ENCODE peak calls at places on chromosomes 13 and 19, in four cellular contexts. N, O, W and F are unnamed samples.

GRCh38 chr19:49921871-49922755 is 6.9 kb upstream of the ATF5 start:
- DNase-seq in W (no peak), O (peak; percentile 3), N (no peak), F (no peak)

GRCh38 chr13:95327190-95327589 is 25.9 kb upstream of the ABCC4 start:
- DNase-seq in N (no peak), W (no peak), O (no peak), F (no peak)

GRCh38 chr13:100394005-100394695 is 194.4 kb downstream of the GGACT start:
- DNase-seq in W (no peak), O (peak; percentile 53), N (no peak), F (no peak)

GRCh38 chr19:4284176-4284958 is 5.3 kb downstream of the SHD start:
- DNase-seq in O (no peak), N (no peak), W (no peak), F (no peak)

GRCh38 chr13:99280166-99280565 is 22.0 kb upstream of the GPR18 start:
- DNase-seq in W (no peak), O (no peak), N (no peak), F (no peak)

GRCh38 chr13:27960362-27961226 is 8.5 kb downstream of the CDX2 start:
- DNase-seq in W (peak; percentile 5), N (peak; percentile 61), O (no peak), F (no peak)

GRCh38 chr13:26029581-26030136 is 22.2 kb downstream of the SHISA2 start:
- DNase-seq in W (no peak), N (no peak), O (no peak), F (no peak)

GRCh38 chr19:17488593-17489391 is 18.5 kb downstream of the SLC27A1 start:
- DNase-seq in W (no peak), O (no peak), N (peak; percentile 57), F (no peak)

GRCh38 chr13:110397445-110397844 is 90.4 kb downstream of the COL4A2 start:
- DNase-seq in N (no peak), O (no peak), W (peak; percentile 15), F (no peak)

GRCh38 chr19:45016388-45017314 is 15.4 kb downstream of the RELB start:
- DNase-seq in W (peak; percentile 79), N (peak; percentile 79), O (peak; percentile 11), F (peak; percentile 39)

GRCh38 chr13:51814825-51815650 is 11.1 kb upstream of the DHRS12 start:
- DNase-seq in O (peak; percentile 25), W (peak; percentile 52), N (peak; percentile 67), F (no peak)

GRCh38 chr13:26473571-26474230 is 83.8 kb upstream of the WASF3 start:
- DNase-seq in N (no peak), W (no peak), O (no peak), F (no peak)

GRCh38 chr13:81171065-81171647 is 830.2 kb upstream of the SPRY2 start:
- DNase-seq in O (no peak), W (no peak), N (no peak), F (no peak)

GRCh38 chr19:40465025-40465780 is at the start of gene BLVRB:
- DNase-seq in O (no peak), N (no peak), W (no peak), F (no peak)

GRCh38 chr13:51477653-51478324 is 25.0 kb upstream of the INTS6 start:
- DNase-seq in O (no peak), N (no peak), W (no peak), F (no peak)

GRCh38 chr19:17170538-17171297 is 44.4 kb upstream of the USE1 start:
- DNase-seq in N (no peak), O (no peak), W (no peak), F (no peak)

GRCh38 chr13:111114362-111115050 is 604 bp upstream of the ARHGEF7 start:
- DNase-seq in N (peak; percentile 14), O (no peak), W (no peak), F (peak; percentile 48)

GRCh38 chr13:63741029-63741813 is 2325.6 kb upstream of the PCDH20 start:
- DNase-seq in N (no peak), W (no peak), O (no peak), F (no peak)

GRCh38 chr19:34287676-34288140 is 33.4 kb downstream of the GARRE1 start:
- DNase-seq in O (no peak), N (no peak), W (no peak), F (no peak)

GRCh38 chr19:4060621-4061177 is 6.0 kb downstream of the ZBTB7A start:
- DNase-seq in W (no peak), N (no peak), O (no peak), F (no peak)

GRCh38 chr13:48402325-48402962 is 10.5 kb downstream of the LPAR6 start:
- DNase-seq in O (no peak), W (no peak), N (no peak), F (no peak)

GRCh38 chr19:42250666-42251531 is 4.0 kb downstream of the ERF start:
- DNase-seq in O (no peak), N (no peak), W (peak; percentile 74), F (no peak)

GRCh38 chr13:46831588-46832194 is 34.7 kb upstream of the ESD start:
- DNase-seq in W (peak; percentile 26), O (peak; percentile 2), N (peak; percentile 60), F (no peak)

GRCh38 chr13:66689628-66690027 is 540.5 kb downstream of the PCDH9 start:
- DNase-seq in W (no peak), N (no peak), O (no peak), F (no peak)

GRCh38 chr19:2057484-2058469 is 6.7 kb upstream of the MKNK2 start:
- DNase-seq in O (no peak), W (no peak), N (no peak), F (no peak)

GRCh38 chr19:16259385-16260159 is 61.9 kb downstream of the AP1M1 start:
- DNase-seq in N (no peak), O (no peak), W (peak; percentile 21), F (no peak)

GRCh38 chr13:91247768-91248167 is 99.7 kb upstream of the MIR17HG start:
- DNase-seq in W (no peak), O (no peak), N (no peak), F (no peak)

GRCh38 chr19:49210901-49211451 is 53.4 kb downstream of the TRPM4 start:
- DNase-seq in O (no peak), N (no peak), W (no peak), F (no peak)

GRCh38 chr19:43596842-43597461 is 557 bp downstream of the ZNF576 start:
- DNase-seq in N (no peak), O (no peak), W (no peak), F (no peak)

GRCh38 chr13:71828117-71828516 is 38.9 kb downstream of the DACH1 start:
- DNase-seq in W (no peak), N (no peak), O (no peak), F (no peak)

GRCh38 chr19:17575871-17576757 is 20.7 kb downstream of the COLGALT1 start:
- DNase-seq in W (no peak), O (no peak), N (no peak), F (no peak)